ENCODE peak calls at places on chromosomes 6 and 20, in nine cellular contexts. J is activated T-helper 1 cell treated with anti-CD3 and anti-CD28 coated beads, Interleukin-2, amount 50 U/mL, for 16 hours; Z is NCI-H2029; U is D341Med; C is RWPE1; O is CD4-positive, alpha-beta T cell; P is naive thymus-derived CD8-positive, alpha-beta T cell; I is SIG-M5; R is GM13977. E is an unnamed sample.

GRCh38 chr6:112683926-112684325 is 336.8 kb downstream of the RFPL4B start:
- DNase-seq in J (no peak), Z (no peak), U (no peak), C (no peak), O (no peak), P (no peak), I (no peak), R (no peak), E (no peak)

GRCh38 chr20:14698125-14698524 is 360.7 kb upstream of the FLRT3 start:
- DNase-seq in J (no peak), Z (no peak), U (no peak), C (no peak), O (no peak), P (no peak), I (no peak), R (no peak), E (no peak)

GRCh38 chr6:3609388-3609787 is 142.1 kb downstream of the PXDC1 start:
- DNase-seq in J (no peak), Z (no peak), U (peak; percentile 26), C (no peak), O (no peak), P (no peak), I (no peak), R (no peak), E (no peak)

GRCh38 chr6:121837545-121838229 is 402.2 kb downstream of the GJA1 start:
- DNase-seq in J (no peak), Z (no peak), U (no peak), C (no peak), O (no peak), P (no peak), I (no peak), R (no peak), E (no peak)

GRCh38 chr20:23541330-23541729 is 27.0 kb downstream of the CST9L start:
- DNase-seq in J (no peak), Z (no peak), U (no peak), C (peak; percentile 83), O (no peak), P (no peak), I (no peak), R (no peak), E (no peak)

GRCh38 chr6:21609881-21610329 is 16.4 kb downstream of the SOX4 start:
- DNase-seq in J (no peak), Z (no peak), U (no peak), C (no peak), O (no peak), P (no peak), I (no peak), R (no peak), E (no peak)

GRCh38 chr20:33654680-33655161 is 7.4 kb upstream of the C20orf144 start:
- DNase-seq in J (no peak), Z (no peak), U (peak; percentile 23), C (no peak), O (no peak), P (no peak), I (no peak), R (no peak), E (no peak)

GRCh38 chr20:1242530-1242929 is 16.7 kb downstream of the RAD21L1 start:
- DNase-seq in J (no peak), Z (no peak), U (no peak), C (no peak), O (no peak), P (no peak), I (no peak), R (no peak), E (no peak)